ENCODE peak calls at places on chromosomes 4 and X, in four cellular contexts. L is IMR-90, P is GM23248, T is thoracic aorta. Q is an unnamed sample.

GRCh38 chr4:170388255-170388654 is 298.5 kb upstream of the AADAT start:
- DNase-seq in T (no peak), L (peak; percentile 7), P (peak; percentile 69), Q (peak; percentile 81)

GRCh38 chrX:129945131-129945530 is 37.3 kb upstream of the BCORL1 start:
- DNase-seq in L (peak; percentile 22), P (peak; percentile 69), T (no peak), Q (no peak)

GRCh38 chrX:136183917-136184316 is 36.6 kb downstream of the FHL1 start:
- DNase-seq in T (no peak), P (peak; percentile 36), L (no peak), Q (no peak)

GRCh38 chr4:7630559-7631287 is 196.0 kb upstream of the PSAPL1 start:
- DNase-seq in L (peak; percentile 89), T (peak; percentile 33), P (peak; percentile 95), Q (peak; percentile 83)

GRCh38 chr4:75423029-75423428 is 91.2 kb downstream of the RCHY1 start:
- DNase-seq in P (no peak), L (no peak), T (no peak), Q (no peak)

GRCh38 chr4:29805245-29805644 is 914.9 kb upstream of the PCDH7 start:
- DNase-seq in P (no peak), L (peak; percentile 2), T (no peak), Q (no peak)

GRCh38 chr4:41532880-41533279 is 5.1 kb upstream of the LIMCH1 start:
- DNase-seq in T (no peak), L (no peak), P (no peak), Q (no peak)

GRCh38 chr4:56655209-56655626 is 25.9 kb downstream of the HOPX start:
- DNase-seq in L (peak; percentile 12), T (no peak), P (peak; percentile 33), Q (no peak)

GRCh38 chr4:149897784-149898183 is 82.1 kb upstream of the IQCM start:
- DNase-seq in P (peak; percentile 51), T (no peak), L (peak; percentile 26), Q (peak; percentile 6)

GRCh38 chr4:3384771-3385701 is 56.7 kb upstream of the HGFAC start:
- DNase-seq in L (no peak), T (no peak), P (no peak), Q (peak; percentile 89)

GRCh38 chr4:15489551-15489950 is 19.9 kb downstream of the CC2D2A start:
- DNase-seq in L (peak; percentile 4), T (no peak), P (no peak), Q (no peak)

GRCh38 chrX:109475174-109475891 is 6.6 kb downstream of the GUCY2F start:
- DNase-seq in T (no peak), P (peak; percentile 60), L (peak; percentile 34), Q (peak; percentile 27)

GRCh38 chr4:32662803-32663202 is 1942.6 kb downstream of the PCDH7 start:
- DNase-seq in P (no peak), T (no peak), L (no peak), Q (no peak)

GRCh38 chr4:155707251-155707650 is 40.6 kb downstream of the GUCY1A1 start:
- DNase-seq in L (no peak), P (no peak), T (no peak), Q (no peak)

GRCh38 chrX:152810403-152810802 is 20.2 kb downstream of the CETN2 start:
- DNase-seq in P (peak; percentile 4), T (no peak), L (no peak), Q (peak; percentile 6)

GRCh38 chr4:94895081-94895480 is 137.3 kb downstream of the BMPR1B start:
- DNase-seq in T (no peak), L (peak; percentile 67), P (no peak), Q (no peak)

GRCh38 chrX:1389181-1389992 is 2.5 kb downstream of the SLC25A6 start:
- DNase-seq in T (no peak), L (no peak), P (no peak), Q (no peak)

GRCh38 chr4:20266215-20267082 is 14.7 kb downstream of the SLIT2 start:
- DNase-seq in P (peak; percentile 37), T (no peak), L (peak; percentile 61), Q (no peak)

GRCh38 chr4:168857546-168858314 is 152.3 kb downstream of the CBR4 start:
- DNase-seq in L (peak; percentile 94), P (no peak), T (no peak), Q (no peak)

GRCh38 chr4:7785017-7785416 is 154.6 kb downstream of the AFAP1 start:
- DNase-seq in L (peak; percentile 51), P (peak; percentile 33), T (no peak), Q (no peak)

GRCh38 chr4:7462509-7462971 is 27.8 kb upstream of the PSAPL1 start:
- DNase-seq in L (peak; percentile 2), P (peak; percentile 28), T (no peak), Q (peak; percentile 38)

GRCh38 chr4:168514249-168514852 is 17.5 kb downstream of the PALLD start:
- DNase-seq in P (peak; percentile 64), L (peak; percentile 50), T (no peak), Q (peak; percentile 24)

GRCh38 chr4:124097447-124097846 is 615.1 kb downstream of the ANKRD50 start:
- DNase-seq in L (no peak), P (peak; percentile 60), T (no peak), Q (no peak)

GRCh38 chr4:38811307-38811706 is 6.7 kb upstream of the TLR1 start:
- DNase-seq in L (no peak), T (no peak), P (no peak), Q (no peak)

DNA sequence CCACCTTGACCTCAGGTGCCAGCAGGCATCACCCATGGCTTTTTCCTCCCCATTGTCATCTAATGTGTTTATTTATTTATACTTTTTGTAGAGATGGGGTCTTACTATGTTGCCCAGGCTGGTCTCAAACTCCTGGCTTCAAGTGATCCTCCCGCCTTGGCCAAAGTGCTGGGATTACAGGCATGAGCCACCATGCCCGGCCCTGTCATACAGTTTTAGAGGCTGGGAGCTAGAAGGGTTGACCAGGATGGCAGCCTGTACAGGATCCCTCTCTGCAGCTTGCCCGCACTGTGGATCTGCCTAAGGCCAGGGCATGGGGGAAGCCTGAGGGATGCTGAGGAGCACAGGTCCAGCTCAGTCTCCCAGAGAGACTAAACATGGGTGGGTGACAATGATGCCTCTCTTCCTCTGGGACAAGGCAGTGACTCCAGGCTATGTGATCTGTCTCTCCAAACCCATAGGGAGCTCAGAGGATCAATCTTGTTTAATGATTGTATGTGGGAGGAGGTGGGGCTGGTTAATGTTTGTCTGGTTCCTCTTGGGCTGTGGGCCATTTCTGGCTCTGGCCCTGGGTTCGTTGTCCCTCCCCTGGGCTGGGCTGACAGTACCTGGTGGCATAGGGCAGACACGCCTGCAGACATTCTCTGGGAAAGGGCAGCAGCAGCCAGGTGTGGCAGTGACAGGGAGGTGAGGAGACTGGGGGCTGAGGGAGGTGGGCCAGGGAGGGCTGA is 8.3 kb upstream of the GJB1 start:
- DNase-seq in T (no peak), P (no peak), L (no peak), Q (no peak)
- H3K27me3 ChIP-seq in T (no peaks in the 10 kb centered on the region), P (no peaks in the 10 kb centered on the region), L (peaks cover 23% of the 10 kb centered on the region), Q (no peaks in the 10 kb centered on the region)

GRCh38 chr4:137949746-137950145 is 292.4 kb downstream of the SLC7A11 start:
- DNase-seq in L (peak; percentile 38), T (no peak), P (peak; percentile 26), Q (no peak)
- H3K27me3 ChIP-seq in L (no peaks in the 10 kb centered on the region), T (peaks cover 5% of the 10 kb centered on the region), P (no peaks in the 10 kb centered on the region), Q (no peaks in the 10 kb centered on the region)

DNA sequence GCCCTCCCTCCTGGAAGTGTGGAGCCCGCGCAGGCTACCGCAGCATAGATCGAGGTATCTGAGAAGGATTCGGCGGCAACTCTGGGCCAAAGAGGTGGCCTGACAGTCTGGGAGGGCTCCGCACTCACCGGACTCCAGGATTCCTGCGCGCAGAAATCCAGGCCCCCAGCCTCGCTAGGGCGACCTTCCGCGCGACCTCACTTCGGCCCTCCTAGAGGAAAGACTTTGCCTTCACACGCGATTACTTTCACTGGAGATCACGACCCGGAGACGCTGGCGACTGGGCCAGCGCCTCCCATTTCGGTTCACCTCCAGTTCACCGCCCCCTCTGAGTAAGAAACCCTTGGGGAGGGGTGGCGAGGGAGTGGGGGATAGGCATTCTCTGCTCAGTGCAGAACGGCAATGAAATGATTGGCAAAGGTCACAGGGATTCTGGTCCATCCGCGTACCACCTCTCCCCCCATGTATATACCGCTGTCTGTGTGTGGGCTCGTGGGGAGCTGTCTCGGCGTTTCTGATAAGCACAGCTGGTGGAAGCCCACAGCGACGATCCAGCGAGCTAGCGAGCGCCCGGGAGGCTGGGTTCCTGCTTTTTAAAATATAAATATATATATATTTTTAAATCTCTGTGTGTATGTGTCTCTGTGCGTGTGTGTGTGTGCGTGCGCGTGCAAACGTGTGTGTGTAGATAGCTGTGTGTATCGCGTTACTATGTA is 2.5 kb downstream of the POU3F4 start:
- DNase-seq in T (no peak), L (no peak), P (no peak), Q (no peak)
- H3K27me3 ChIP-seq in T (no peaks in the 10 kb centered on the region), L (peaks cover 2% of the 10 kb centered on the region), P (peaks cover 10% of the 10 kb centered on the region), Q (peaks cover 10% of the 10 kb centered on the region)

GRCh38 chr4:8869002-8869878 is 2.4 kb downstream of the HMX1 start:
- DNase-seq in T (no peak), P (no peak), L (no peak), Q (no peak)
- H3K27me3 ChIP-seq in T (peaks cover 4% of the 10 kb centered on the region), P (peaks cover 31% of the 10 kb centered on the region), L (peaks cover 84% of the 10 kb centered on the region), Q (peaks cover 40% of the 10 kb centered on the region)

DNA sequence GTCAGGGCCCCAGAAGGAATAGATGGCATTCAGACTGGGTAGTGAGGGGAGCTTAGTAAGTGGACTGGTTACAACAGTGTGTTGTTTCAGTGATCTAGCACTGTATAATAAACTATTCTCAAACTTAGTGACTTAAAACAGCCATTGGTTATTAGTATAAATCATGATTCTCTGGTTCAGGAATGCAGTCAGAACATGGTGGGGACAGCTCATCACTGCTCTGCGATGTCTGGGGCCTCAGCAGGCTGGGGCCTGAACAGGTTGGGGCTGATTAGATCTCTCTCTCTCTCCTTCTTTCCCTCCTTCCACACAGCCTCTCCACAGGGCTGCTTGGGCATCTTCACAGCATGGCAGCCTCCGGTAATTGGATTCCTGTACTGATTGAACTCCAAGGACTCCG is 160.4 kb downstream of the GATB start:
- DNase-seq in T (no peak), P (peak; percentile 18), L (peak; percentile 20), Q (peak; percentile 64)
- H3K27me3 ChIP-seq in T (no peaks in the 10 kb centered on the region), P (no peaks in the 10 kb centered on the region), L (no peaks in the 10 kb centered on the region), Q (no peaks in the 10 kb centered on the region)

DNA sequence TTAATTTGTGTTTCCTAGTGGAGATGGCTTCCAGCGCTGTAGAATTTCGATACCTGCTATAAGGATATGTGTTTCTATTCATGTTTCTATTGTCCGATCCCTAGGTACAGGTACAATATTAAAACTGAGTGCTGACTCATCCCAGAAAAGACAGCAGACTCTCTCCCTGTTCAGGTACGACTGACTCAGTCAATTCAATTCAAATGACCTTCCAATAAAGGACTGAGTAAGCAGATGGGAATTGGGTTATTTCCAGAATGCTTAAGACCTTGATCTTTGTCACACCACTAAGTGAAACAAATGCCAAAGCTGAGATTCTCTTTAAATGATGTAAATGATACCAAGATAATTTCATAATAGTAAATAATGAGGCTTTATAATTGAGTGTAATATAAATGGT is 1596.9 kb downstream of the RPA4 start:
- DNase-seq in P (no peak), L (no peak), T (no peak), Q (peak; percentile 0)
- H3K27me3 ChIP-seq in P (no peaks in the 10 kb centered on the region), L (no peaks in the 10 kb centered on the region), T (no peaks in the 10 kb centered on the region), Q (no peaks in the 10 kb centered on the region)

DNA sequence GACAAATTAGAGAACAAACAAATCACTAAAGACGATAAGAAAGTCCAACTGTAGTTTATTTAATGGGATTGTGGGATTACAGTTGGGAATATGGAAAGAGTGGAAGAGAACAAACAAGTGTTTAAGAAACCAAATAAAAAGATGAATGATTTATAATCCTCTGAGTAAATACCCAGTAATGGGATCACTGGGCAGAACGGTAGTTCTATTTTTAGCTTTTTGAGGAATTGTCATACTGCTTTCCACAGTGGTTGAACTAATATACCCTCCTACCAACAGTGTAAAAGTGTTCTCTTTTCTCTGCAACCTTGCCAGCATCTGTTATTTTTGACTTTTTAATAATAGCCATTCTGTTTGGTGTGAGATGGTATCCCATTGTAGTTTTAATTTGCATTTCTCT is 15.0 kb downstream of the C4orf51 start:
- DNase-seq in L (peak; percentile 6), T (no peak), P (peak; percentile 16), Q (no peak)
- H3K27me3 ChIP-seq in L (no peaks in the 10 kb centered on the region), T (no peaks in the 10 kb centered on the region), P (no peaks in the 10 kb centered on the region), Q (no peaks in the 10 kb centered on the region)